ENCODE peak calls at places on chromosomes 1 and 21, in four cellular contexts. W, G, V and L are unnamed samples.

GRCh38 chr21:21997390-21998333 is 999.5 kb downstream of the NCAM2 start:
- ATAC-seq in W (no peak), V (no peak), G (no peak), L (no peak)

GRCh38 chr1:96510911-96511310 is 210.7 kb upstream of the PTBP2 start:
- ATAC-seq in V (no peak), G (no peak), W (no peak), L (no peak)

GRCh38 chr1:39170731-39171375 is 33.6 kb upstream of the MACF1 start:
- ATAC-seq in V (peak), G (no peak), W (no peak), L (no peak)

GRCh38 chr1:59298178-59298583 is 1.3 kb downstream of the FGGY start:
- ATAC-seq in G (no peak), V (no peak), W (no peak), L (no peak)

GRCh38 chr1:69991644-69992043 is 213.7 kb downstream of the LRRC40 start:
- ATAC-seq in V (no peak), W (no peak), G (no peak), L (no peak)

GRCh38 chr1:37947364-37947763 is 511 bp upstream of the INPP5B start:
- ATAC-seq in V (no peak), G (no peak), W (no peak), L (no peak)

GRCh38 chr1:68174173-68175113 is 57.9 kb downstream of the WLS start:
- ATAC-seq in V (peak), G (peak), W (peak), L (peak)

GRCh38 chr1:26307363-26307781 is 936 bp upstream of the UBXN11 start:
- ATAC-seq in V (no peak), G (no peak), W (no peak), L (no peak)

GRCh38 chr1:154453577-154454352 is 48.3 kb upstream of the TDRD10 start:
- ATAC-seq in V (no peak), W (no peak), G (peak), L (peak)

GRCh38 chr1:1426961-1427934 is 6.2 kb upstream of the ANKRD65 start:
- ATAC-seq in G (no peak), V (no peak), W (no peak), L (no peak)

GRCh38 chr1:30977105-30977504 is 68.5 kb upstream of the SDC3 start:
- ATAC-seq in G (no peak), W (peak), V (peak), L (no peak)
- TF ChIP-seq CTCF in G (peak), W (peak), V (no peak), L (no peak)

GRCh38 chr1:65148548-65149390 is 766 bp downstream of the AK4 start:
- ATAC-seq in V (peak), G (peak), W (peak), L (peak)
- TF ChIP-seq POLR2A in V (no peak), G (no peak), W (no peak), L (no peak)

DNA sequence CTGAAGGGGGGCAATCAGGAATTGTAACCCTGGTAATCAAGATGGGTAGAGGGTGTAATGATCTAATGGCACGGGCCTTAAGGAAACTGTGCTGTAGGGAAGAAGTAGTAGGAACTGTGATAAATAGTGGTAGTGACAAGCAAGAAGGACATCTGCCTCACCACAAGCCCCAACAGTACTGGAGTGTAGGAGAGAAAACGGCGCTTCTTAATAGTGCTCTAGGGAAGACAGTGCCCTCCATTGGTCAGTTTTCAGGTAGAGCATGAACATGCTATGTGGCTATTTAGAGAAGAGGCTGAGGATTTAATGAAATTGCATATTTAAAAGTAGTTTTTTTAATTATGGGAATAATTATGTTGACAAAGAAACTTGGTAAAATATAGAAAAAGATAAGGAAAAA is 32.2 kb downstream of the SLC30A7 start:
- ATAC-seq in W (peak), V (peak), G (no peak), L (no peak)
- TF ChIP-seq CTCF in W (peak), V (no peak), G (no peak), L (no peak)

DNA sequence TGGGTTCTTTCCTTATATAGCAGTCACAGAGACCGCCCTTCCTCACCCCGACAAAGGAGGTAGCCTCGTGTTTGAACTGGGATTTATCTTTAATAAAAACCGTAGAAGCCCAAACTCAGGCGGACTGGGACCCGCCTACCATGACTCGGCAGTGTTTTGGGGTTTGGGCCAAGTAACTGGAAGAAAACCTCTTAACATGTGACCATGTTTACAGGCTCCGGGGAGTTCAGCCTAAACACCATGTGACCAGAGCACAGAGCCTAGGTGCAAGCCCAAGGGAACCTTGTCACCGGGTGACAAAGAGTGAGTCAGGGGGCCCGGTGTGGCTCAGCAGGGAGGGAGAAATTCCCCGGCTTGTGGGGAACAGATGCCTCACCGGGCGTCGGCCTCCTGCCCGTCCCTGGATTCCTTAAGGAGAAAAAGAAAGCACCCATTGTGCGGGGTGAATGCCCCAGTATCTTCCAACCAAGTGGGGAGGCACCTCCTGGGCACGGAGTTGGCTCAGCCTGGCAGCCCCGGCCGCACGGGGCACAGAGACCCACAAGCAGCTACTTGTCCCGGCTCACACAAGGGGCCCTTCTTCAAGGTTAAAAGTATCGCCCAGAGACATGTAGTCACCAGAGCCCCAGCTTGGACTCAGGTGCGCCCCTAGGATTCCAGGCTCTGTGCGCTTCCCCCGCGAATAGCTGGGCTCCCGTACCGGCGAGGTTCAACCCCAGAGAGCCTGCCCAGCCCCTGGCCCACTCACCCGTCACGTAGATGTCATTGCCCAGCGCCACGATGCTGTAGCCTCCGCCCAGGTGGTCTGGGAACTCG is 1.4 kb downstream of the KLHL21 start:
- ATAC-seq in W (peak), G (peak), V (peak), L (peak)
- TF ChIP-seq POLR2A in W (no peak), G (peak), V (no peak), L (peak)

GRCh38 chr1:118077331-118078055 is 107.5 kb downstream of the SPAG17 start:
- ATAC-seq in G (no peak), W (peak), V (no peak), L (no peak)
- TF ChIP-seq CTCF in G (peak), W (peak), V (peak), L (no peak)

GRCh38 chr1:187696092-187696491 is 867.3 kb downstream of the PLA2G4A start:
- ATAC-seq in V (no peak), W (no peak), G (no peak), L (no peak)

GRCh38 chr1:187692799-187693198 is 864.0 kb downstream of the PLA2G4A start:
- ATAC-seq in W (no peak), V (no peak), G (no peak), L (no peak)

GRCh38 chr1:187689137-187689536 is 860.4 kb downstream of the PLA2G4A start:
- ATAC-seq in V (no peak), W (no peak), G (no peak), L (no peak)

GRCh38 chr1:187691439-187691838 is 862.7 kb downstream of the PLA2G4A start:
- ATAC-seq in G (no peak), V (peak), W (peak), L (no peak)
- TF ChIP-seq POLR2A in G (no peak), V (no peak), W (no peak), L (no peak)

DNA sequence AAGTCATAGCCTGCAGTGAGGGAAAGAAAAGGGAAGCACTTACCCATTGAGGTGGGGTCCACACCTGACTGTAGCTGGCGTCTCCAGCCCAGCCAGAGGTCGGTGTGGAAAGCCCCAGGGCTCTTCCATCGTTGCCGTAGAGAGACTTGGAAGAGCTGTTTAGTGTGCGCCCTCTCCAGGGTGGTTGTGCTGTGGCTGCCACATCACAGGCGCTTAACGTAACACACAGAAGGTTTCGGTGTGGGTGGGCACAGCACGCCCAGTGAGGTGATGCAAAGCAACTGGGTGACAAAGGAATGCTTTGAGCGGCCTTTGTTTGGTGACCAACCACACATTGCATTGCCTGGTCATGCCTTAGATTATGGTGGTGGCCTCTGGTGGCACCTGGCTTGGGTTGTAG is 36.8 kb upstream of the KIF1B start:
- ATAC-seq in G (no peak), V (no peak), W (no peak), L (no peak)
- TF ChIP-seq CTCF in G (no peak), V (no peak), W (no peak), L (no peak)